ENCODE peak calls at places on chromosomes 3 and 15, in nine cellular contexts. C is KBM-7; B is naive B cell; W is activated T-helper 2 cell treated with anti-CD3 and anti-CD28 coated beads, Interferon-gamma antibody, Interleukin-2, Interleukin-4, amounts not matched to agents 10 μg/mL and 5 μg/mL and 100 μg/mL, durations not matched to agents 14 hours and 24 hours and 36 hours; X is AG08395; E is CD4-positive, CD25-positive, alpha-beta regulatory T cell; Z is left ventricle myocardium superior; S is EL; I is A549. J is an unnamed sample.

GRCh38 chr3:27914199-27914598 is 192.1 kb upstream of the EOMES start:
- DNase-seq in C (peak; percentile 19), B (no peak), W (no peak), X (peak; percentile 11), E (no peak), Z (no peak), S (peak; percentile 3), I (peak; percentile 18), J (peak; percentile 5)

GRCh38 chr15:37764733-37765191 is 169.7 kb upstream of the TMCO5A start:
- DNase-seq in C (peak; percentile 61), B (peak; percentile 5), W (no peak), X (peak; percentile 71), E (no peak), Z (no peak), S (peak; percentile 67), I (peak; percentile 49), J (peak; percentile 57)

GRCh38 chr15:89381330-89381729 is 46.7 kb upstream of the POLG start:
- DNase-seq in C (no peak), B (no peak), W (no peak), X (no peak), E (no peak), Z (no peak), S (no peak), I (no peak), J (no peak)

GRCh38 chr15:60392986-60393811 is 4.6 kb downstream of the ANXA2 start:
- DNase-seq in C (peak; percentile 32), B (no peak), W (no peak), X (peak; percentile 76), E (no peak), Z (peak; percentile 49), S (peak; percentile 99), I (peak; percentile 98), J (peak; percentile 98)

GRCh38 chr3:20340324-20340928 is 154.4 kb upstream of the SGO1 start:
- DNase-seq in C (peak; percentile 82), B (peak; percentile 25), W (peak; percentile 40), X (peak; percentile 73), E (peak; percentile 38), Z (peak; percentile 55), S (peak; percentile 69), I (peak; percentile 72), J (peak; percentile 84)

GRCh38 chr15:63884953-63885352 is 51.2 kb upstream of the HERC1 start:
- DNase-seq in C (no peak), B (no peak), W (no peak), X (no peak), E (no peak), Z (no peak), S (no peak), I (no peak), J (no peak)

GRCh38 chr15:34318277-34319079 is 19.1 kb downstream of the SLC12A6 start:
- DNase-seq in C (peak; percentile 78), B (no peak), W (no peak), X (peak; percentile 64), E (no peak), Z (peak; percentile 50), S (peak; percentile 70), I (peak; percentile 73), J (peak; percentile 55)

GRCh38 chr15:92528736-92529135 is 126.8 kb downstream of the FAM174B start:
- DNase-seq in C (no peak), B (no peak), W (no peak), X (no peak), E (no peak), Z (no peak), S (no peak), I (no peak), J (no peak)

GRCh38 chr15:31893770-31894169 is 136.5 kb upstream of the CHRNA7 start:
- DNase-seq in C (no peak), B (no peak), W (no peak), X (no peak), E (no peak), Z (no peak), S (no peak), I (no peak), J (no peak)

GRCh38 chr3:127304121-127304744 is 16.4 kb upstream of the PRR20G start:
- DNase-seq in C (peak; percentile 15), B (no peak), W (no peak), X (no peak), E (no peak), Z (no peak), S (no peak), I (peak; percentile 35), J (peak; percentile 24)

GRCh38 chr3:37766220-37766605 is 95.5 kb upstream of the CTDSPL start:
- DNase-seq in C (no peak), B (no peak), W (no peak), X (no peak), E (no peak), Z (no peak), S (no peak), I (no peak), J (no peak)

GRCh38 chr3:184145120-184145524 is 10.0 kb downstream of the EIF2B5 start:
- DNase-seq in C (peak; percentile 41), B (peak; percentile 23), W (no peak), X (peak; percentile 47), E (peak; percentile 37), Z (peak; percentile 61), S (peak; percentile 48), I (peak; percentile 62), J (peak; percentile 76)

GRCh38 chr3:71061581-71061980 is 521.9 kb downstream of the FOXP1 start:
- DNase-seq in C (no peak), B (no peak), W (no peak), X (no peak), E (no peak), Z (no peak), S (no peak), I (no peak), J (no peak)

GRCh38 chr15:57432141-57432701 is 55.9 kb downstream of the CGNL1 start:
- DNase-seq in C (no peak), B (no peak), W (no peak), X (peak; percentile 21), E (no peak), Z (no peak), S (no peak), I (no peak), J (no peak)

GRCh38 chr15:50315814-50316630 is 39.0 kb downstream of the GABPB1 start:
- DNase-seq in C (peak; percentile 53), B (peak; percentile 37), W (no peak), X (peak; percentile 48), E (peak; percentile 51), Z (no peak), S (peak; percentile 49), I (peak; percentile 65), J (peak; percentile 43)

GRCh38 chr3:192331749-192332385 is 395.5 kb downstream of the FGF12 start:
- DNase-seq in C (no peak), B (no peak), W (no peak), X (no peak), E (no peak), Z (no peak), S (no peak), I (no peak), J (no peak)

GRCh38 chr3:193140381-193140780 is 100.6 kb upstream of the PLAAT1 start:
- DNase-seq in C (no peak), B (no peak), W (no peak), X (no peak), E (no peak), Z (no peak), S (no peak), I (no peak), J (no peak)

GRCh38 chr3:42503251-42503924 is 945 bp downstream of the VIPR1 start:
- DNase-seq in C (no peak), B (no peak), W (no peak), X (no peak), E (no peak), Z (no peak), S (no peak), I (no peak), J (no peak)

GRCh38 chr3:107522510-107523360 is at the start of gene BBX:
- DNase-seq in C (peak; percentile 100), B (peak; percentile 95), W (peak; percentile 93), X (peak; percentile 94), E (peak; percentile 97), Z (peak; percentile 94), S (peak; percentile 95), I (peak; percentile 98), J (peak; percentile 91)

GRCh38 chr3:150238995-150239612 is 169.0 kb upstream of the TSC22D2 start:
- DNase-seq in C (no peak), B (no peak), W (no peak), X (no peak), E (no peak), Z (no peak), S (no peak), I (peak; percentile 68), J (peak; percentile 40)